ENCODE peak calls at places on chromosomes 13 and 19, in seven cellular contexts. L, Z, C, D, Y, P and T are unnamed samples.

GRCh38 chr13:95300625-95301134 is 571 bp downstream of the ABCC4 start:
- DNase-seq in P (peak; percentile 42), C (peak; percentile 47), Z (peak; percentile 49), L (peak; percentile 64), Y (peak; percentile 79), D (peak; percentile 76), T (peak; percentile 4)

GRCh38 chr19:38617764-38618589 is at the start of gene MAP4K1:
- DNase-seq in Z (peak; percentile 59), C (no peak), Y (peak; percentile 86), P (no peak), D (no peak), L (no peak), T (no peak)

GRCh38 chr19:48133094-48133493 is 22.5 kb upstream of the PLA2G4C start:
- DNase-seq in P (no peak), Z (no peak), D (no peak), Y (no peak), C (no peak), L (no peak), T (no peak)

GRCh38 chr19:7013678-7014077 is 7.6 kb downstream of the MBD3L2B start:
- DNase-seq in C (peak; percentile 91), D (peak; percentile 51), Y (peak; percentile 40), Z (no peak), P (no peak), L (no peak), T (no peak)

GRCh38 chr19:7488736-7489353 is at the start of gene PEX11G:
- DNase-seq in Z (peak; percentile 96), C (peak; percentile 81), Y (peak; percentile 99), D (peak; percentile 85), P (peak; percentile 76), L (peak; percentile 92), T (peak; percentile 87)

GRCh38 chr19:50513746-50514345 is at the start of gene ASPDH:
- DNase-seq in P (no peak), D (no peak), Y (no peak), C (no peak), L (no peak), Z (no peak), T (peak; percentile 67)

GRCh38 chr19:9721861-9722260 is 46.7 kb downstream of the ZNF846 start:
- DNase-seq in Z (no peak), D (no peak), P (no peak), L (no peak), Y (no peak), C (no peak), T (no peak)

GRCh38 chr13:102569488-102569887 is 27.3 kb upstream of the TPP2 start:
- DNase-seq in P (no peak), Z (no peak), C (no peak), Y (no peak), D (no peak), L (no peak), T (no peak)

GRCh38 chr19:10748924-10749434 is 31.1 kb downstream of the DNM2 start:
- DNase-seq in D (peak; percentile 39), L (peak; percentile 40), C (peak; percentile 67), Y (no peak), Z (peak; percentile 60), P (peak; percentile 39), T (peak; percentile 32)

GRCh38 chr19:13164370-13165090 is 14.3 kb downstream of the IER2 start:
- DNase-seq in C (peak; percentile 89), Y (no peak), L (no peak), Z (peak; percentile 79), P (peak; percentile 48), D (peak; percentile 73), T (peak; percentile 36)

GRCh38 chr19:32916969-32917611 is 47.5 kb upstream of the SLC7A9 start:
- DNase-seq in C (no peak), Z (no peak), L (no peak), P (no peak), D (no peak), Y (no peak), T (no peak)

GRCh38 chr19:8158411-8159074 is 9.2 kb upstream of the FBN3 start:
- DNase-seq in P (peak; percentile 31), D (peak; percentile 80), Y (peak; percentile 82), L (peak; percentile 71), C (peak; percentile 66), Z (no peak), T (peak; percentile 26)

GRCh38 chr13:113596321-113597200 is 12.0 kb downstream of the TFDP1 start:
- DNase-seq in C (no peak), P (no peak), D (no peak), Z (no peak), Y (no peak), L (no peak), T (no peak)

GRCh38 chr19:16404396-16404795 is 67.4 kb downstream of the EPS15L1 start:
- DNase-seq in P (no peak), Y (no peak), L (no peak), Z (no peak), D (no peak), C (no peak), T (no peak)

GRCh38 chr13:88063741-88064140 is 392.6 kb downstream of the SLITRK5 start:
- DNase-seq in L (no peak), D (peak; percentile 10), Y (no peak), C (no peak), Z (no peak), P (no peak), T (no peak)

GRCh38 chr19:7506385-7507328 is 9.2 kb upstream of the ZNF358 start:
- DNase-seq in Z (peak; percentile 80), D (peak; percentile 90), Y (peak; percentile 66), C (peak; percentile 94), P (no peak), L (peak; percentile 90), T (no peak)

GRCh38 chr13:113064534-113065405 is 40.8 kb upstream of the F7 start:
- DNase-seq in Y (no peak), C (peak; percentile 53), P (no peak), Z (peak; percentile 8), D (peak; percentile 77), L (peak; percentile 96), T (no peak)

GRCh38 chr13:64817721-64818120 is 2412.4 kb downstream of the PCDH9 start:
- DNase-seq in C (no peak), Y (no peak), Z (no peak), L (no peak), D (peak; percentile 57), P (no peak), T (no peak)

GRCh38 chr19:2253106-2254051 is 2.8 kb downstream of the JSRP1 start:
- DNase-seq in Z (no peak), Y (no peak), C (no peak), P (no peak), D (no peak), L (no peak), T (no peak)

GRCh38 chr13:114131581-114132418 is 623 bp downstream of the RASA3 start:
- DNase-seq in Z (no peak), P (no peak), D (peak; percentile 51), L (no peak), Y (no peak), C (no peak), T (no peak)

GRCh38 chr13:73045036-73045435 is 13.8 kb upstream of the KLF5 start:
- DNase-seq in Y (no peak), D (no peak), P (no peak), Z (no peak), C (no peak), L (no peak), T (no peak)

GRCh38 chr19:49887037-49887652 is 9.5 kb downstream of the IL4I1 start:
- DNase-seq in C (no peak), D (no peak), P (no peak), Z (peak; percentile 20), L (no peak), Y (no peak), T (no peak)

GRCh38 chr19:13001502-13002388 is 6.5 kb downstream of the NFIX start:
- DNase-seq in Y (no peak), L (no peak), P (peak; percentile 97), D (no peak), C (no peak), Z (peak; percentile 66), T (peak; percentile 93)

GRCh38 chr19:6065685-6066365 is 44.5 kb downstream of the RFX2 start:
- DNase-seq in Y (no peak), C (peak; percentile 38), D (no peak), P (no peak), Z (peak; percentile 52), L (no peak), T (no peak)

GRCh38 chr19:50432221-50432626 is 468 bp upstream of the MYBPC2 start:
- DNase-seq in L (no peak), D (no peak), P (no peak), Y (no peak), Z (no peak), C (no peak), T (no peak)

GRCh38 chr19:19170053-19170945 is at the start of gene MEF2B:
- DNase-seq in C (peak; percentile 47), Z (peak; percentile 81), D (peak; percentile 51), P (peak; percentile 3), Y (peak; percentile 96), L (no peak), T (peak; percentile 76)

GRCh38 chr13:21405309-21405708 is 53.8 kb downstream of the ZDHHC20 start:
- DNase-seq in C (no peak), Y (no peak), D (no peak), P (no peak), Z (no peak), L (no peak), T (no peak)

GRCh38 chr13:50484472-50485113 is 358.9 kb downstream of the DLEU7 start:
- DNase-seq in P (peak; percentile 6), L (no peak), C (peak; percentile 45), Y (no peak), Z (no peak), D (no peak), T (no peak)

GRCh38 chr19:1882089-1882785 is 3.1 kb downstream of the ABHD17A start:
- DNase-seq in Z (no peak), D (no peak), P (peak; percentile 43), C (no peak), Y (no peak), L (no peak), T (no peak)

GRCh38 chr19:45231891-45232290 is 13.3 kb downstream of the EXOC3L2 start:
- DNase-seq in Y (no peak), Z (no peak), D (peak; percentile 39), P (no peak), C (no peak), L (no peak), T (no peak)

GRCh38 chr13:69619651-69620050 is 488.0 kb upstream of the ATXN8OS start:
- DNase-seq in D (no peak), L (no peak), C (no peak), Z (no peak), Y (no peak), P (no peak), T (no peak)

GRCh38 chr13:52109096-52109495 is 19.8 kb downstream of the NEK5 start:
- DNase-seq in Y (no peak), D (no peak), L (no peak), P (no peak), C (no peak), Z (no peak), T (no peak)

GRCh38 chr13:27806744-27807387 is 14.6 kb downstream of the GSX1 start:
- DNase-seq in C (no peak), Y (no peak), P (no peak), L (no peak), Z (no peak), D (no peak), T (no peak)